ENCODE peak calls at places on chromosomes 12 and 14, in seven cellular contexts. One of them, this sample, is unnamed. For H3K9me3 and H3K4me1, the result is how much of the 10 kb centered on the place peaks cover.

GRCh38 chr14:41606249-41607118 is at the start of gene LRFN5:
- DNase-seq in CD4-positive, alpha-beta memory T cell: no peak
- DNase-seq in mucosa of descending colon: no peak
- DNase-seq in CD4-positive, CD25-positive, alpha-beta regulatory T cell: no peak
- DNase-seq in lung: peak
- DNase-seq in A673: peak
- DNase-seq in tibial artery: no peak
- DNase-seq in this sample: no peak

GRCh38 chr12:93050026-93050747 is 121.1 kb upstream of the EEA1 start:
- DNase-seq in A673: peak
- DNase-seq in tibial artery: no peak
- DNase-seq in lung: no peak
- DNase-seq in CD4-positive, alpha-beta memory T cell: no peak
- DNase-seq in CD4-positive, CD25-positive, alpha-beta regulatory T cell: no peak
- DNase-seq in mucosa of descending colon: no peak
- DNase-seq in this sample: no peak

GRCh38 chr14:69475194-69475818 is 9.2 kb upstream of the PLEKHD1 start:
- DNase-seq in CD4-positive, CD25-positive, alpha-beta regulatory T cell: no peak
- DNase-seq in A673: peak
- DNase-seq in CD4-positive, alpha-beta memory T cell: no peak
- DNase-seq in lung: no peak
- DNase-seq in mucosa of descending colon: no peak
- DNase-seq in tibial artery: no peak
- DNase-seq in this sample: no peak

GRCh38 chr12:597926-598568 is 65.2 kb downstream of the NINJ2 start:
- DNase-seq in lung: peak
- DNase-seq in A673: peak
- DNase-seq in tibial artery: no peak
- DNase-seq in CD4-positive, CD25-positive, alpha-beta regulatory T cell: no peak
- DNase-seq in mucosa of descending colon: no peak
- DNase-seq in CD4-positive, alpha-beta memory T cell: no peak
- DNase-seq in this sample: no peak

GRCh38 chr14:77003960-77004710 is 24.4 kb downstream of the IRF2BPL start:
- DNase-seq in mucosa of descending colon: no peak
- DNase-seq in A673: no peak
- DNase-seq in lung: peak
- DNase-seq in tibial artery: no peak
- DNase-seq in CD4-positive, alpha-beta memory T cell: no peak
- DNase-seq in CD4-positive, CD25-positive, alpha-beta regulatory T cell: no peak
- DNase-seq in this sample: no peak

GRCh38 chr14:31401369-31401932 is 18.9 kb downstream of the HEATR5A start:
- DNase-seq in mucosa of descending colon: no peak
- DNase-seq in CD4-positive, CD25-positive, alpha-beta regulatory T cell: no peak
- DNase-seq in CD4-positive, alpha-beta memory T cell: no peak
- DNase-seq in lung: no peak
- DNase-seq in tibial artery: no peak
- DNase-seq in A673: no peak
- DNase-seq in this sample: no peak

GRCh38 chr12:132824053-132824452 is 4.6 kb downstream of the GOLGA3 start:
- DNase-seq in tibial artery: no peak
- DNase-seq in CD4-positive, alpha-beta memory T cell: no peak
- DNase-seq in CD4-positive, CD25-positive, alpha-beta regulatory T cell: no peak
- DNase-seq in mucosa of descending colon: no peak
- DNase-seq in lung: no peak
- DNase-seq in A673: no peak
- DNase-seq in this sample: no peak

GRCh38 chr14:53247596-53248370 is 94.7 kb upstream of the DDHD1 start:
- DNase-seq in mucosa of descending colon: no peak
- DNase-seq in A673: no peak
- DNase-seq in lung: no peak
- DNase-seq in tibial artery: no peak
- DNase-seq in CD4-positive, CD25-positive, alpha-beta regulatory T cell: no peak
- DNase-seq in CD4-positive, alpha-beta memory T cell: no peak
- DNase-seq in this sample: no peak

GRCh38 chr14:64454671-64455070 is 10.6 kb upstream of the AKAP5 start:
- DNase-seq in CD4-positive, CD25-positive, alpha-beta regulatory T cell: no peak
- DNase-seq in lung: no peak
- DNase-seq in mucosa of descending colon: no peak
- DNase-seq in CD4-positive, alpha-beta memory T cell: no peak
- DNase-seq in A673: no peak
- DNase-seq in tibial artery: no peak
- DNase-seq in this sample: no peak

GRCh38 chr12:13094349-13094748 is 9.1 kb downstream of the GSG1 start:
- DNase-seq in A673: no peak
- DNase-seq in tibial artery: no peak
- DNase-seq in lung: no peak
- DNase-seq in mucosa of descending colon: no peak
- DNase-seq in CD4-positive, CD25-positive, alpha-beta regulatory T cell: no peak
- DNase-seq in CD4-positive, alpha-beta memory T cell: no peak
- DNase-seq in this sample: no peak

GRCh38 chr14:101113108-101113612 is 209.6 kb upstream of the RTL1 start:
- DNase-seq in lung: peak
- DNase-seq in A673: no peak
- DNase-seq in CD4-positive, CD25-positive, alpha-beta regulatory T cell: no peak
- DNase-seq in mucosa of descending colon: no peak
- DNase-seq in tibial artery: peak
- DNase-seq in CD4-positive, alpha-beta memory T cell: no peak
- DNase-seq in this sample: no peak

GRCh38 chr12:7017870-7018349 is 366 bp downstream of the LPCAT3 start:
- DNase-seq in tibial artery: no peak
- DNase-seq in CD4-positive, CD25-positive, alpha-beta regulatory T cell: no peak
- DNase-seq in mucosa of descending colon: peak
- DNase-seq in lung: no peak
- DNase-seq in A673: peak
- DNase-seq in CD4-positive, alpha-beta memory T cell: no peak
- DNase-seq in this sample: no peak

GRCh38 chr12:40921563-40922163 is 229.4 kb downstream of the CNTN1 start:
- DNase-seq in CD4-positive, CD25-positive, alpha-beta regulatory T cell: no peak
- DNase-seq in A673: peak
- DNase-seq in CD4-positive, alpha-beta memory T cell: no peak
- DNase-seq in mucosa of descending colon: no peak
- DNase-seq in lung: no peak
- DNase-seq in tibial artery: no peak
- DNase-seq in this sample: no peak

GRCh38 chr14:105889666-105890473 is 363.5 kb downstream of the TMEM121 start:
- DNase-seq in lung: no peak
- DNase-seq in A673: no peak
- DNase-seq in tibial artery: peak
- DNase-seq in CD4-positive, CD25-positive, alpha-beta regulatory T cell: no peak
- DNase-seq in CD4-positive, alpha-beta memory T cell: no peak
- DNase-seq in mucosa of descending colon: no peak
- DNase-seq in this sample: no peak

GRCh38 chr14:105894125-105894977 is 368.0 kb downstream of the TMEM121 start:
- DNase-seq in tibial artery: peak
- DNase-seq in A673: no peak
- DNase-seq in CD4-positive, CD25-positive, alpha-beta regulatory T cell: no peak
- DNase-seq in mucosa of descending colon: no peak
- DNase-seq in CD4-positive, alpha-beta memory T cell: no peak
- DNase-seq in lung: no peak
- DNase-seq in this sample: no peak

GRCh38 chr14:105891221-105891602 is 364.8 kb downstream of the TMEM121 start:
- DNase-seq in CD4-positive, alpha-beta memory T cell: no peak
- DNase-seq in CD4-positive, CD25-positive, alpha-beta regulatory T cell: no peak
- DNase-seq in lung: no peak
- DNase-seq in mucosa of descending colon: no peak
- DNase-seq in tibial artery: peak
- DNase-seq in A673: no peak
- DNase-seq in this sample: no peak

GRCh38 chr14:105890474-105891220 is 364.3 kb downstream of the TMEM121 start:
- DNase-seq in mucosa of descending colon: no peak
- DNase-seq in A673: no peak
- DNase-seq in CD4-positive, CD25-positive, alpha-beta regulatory T cell: no peak
- DNase-seq in tibial artery: peak
- DNase-seq in CD4-positive, alpha-beta memory T cell: no peak
- DNase-seq in lung: no peak
- DNase-seq in this sample: no peak

DNA sequence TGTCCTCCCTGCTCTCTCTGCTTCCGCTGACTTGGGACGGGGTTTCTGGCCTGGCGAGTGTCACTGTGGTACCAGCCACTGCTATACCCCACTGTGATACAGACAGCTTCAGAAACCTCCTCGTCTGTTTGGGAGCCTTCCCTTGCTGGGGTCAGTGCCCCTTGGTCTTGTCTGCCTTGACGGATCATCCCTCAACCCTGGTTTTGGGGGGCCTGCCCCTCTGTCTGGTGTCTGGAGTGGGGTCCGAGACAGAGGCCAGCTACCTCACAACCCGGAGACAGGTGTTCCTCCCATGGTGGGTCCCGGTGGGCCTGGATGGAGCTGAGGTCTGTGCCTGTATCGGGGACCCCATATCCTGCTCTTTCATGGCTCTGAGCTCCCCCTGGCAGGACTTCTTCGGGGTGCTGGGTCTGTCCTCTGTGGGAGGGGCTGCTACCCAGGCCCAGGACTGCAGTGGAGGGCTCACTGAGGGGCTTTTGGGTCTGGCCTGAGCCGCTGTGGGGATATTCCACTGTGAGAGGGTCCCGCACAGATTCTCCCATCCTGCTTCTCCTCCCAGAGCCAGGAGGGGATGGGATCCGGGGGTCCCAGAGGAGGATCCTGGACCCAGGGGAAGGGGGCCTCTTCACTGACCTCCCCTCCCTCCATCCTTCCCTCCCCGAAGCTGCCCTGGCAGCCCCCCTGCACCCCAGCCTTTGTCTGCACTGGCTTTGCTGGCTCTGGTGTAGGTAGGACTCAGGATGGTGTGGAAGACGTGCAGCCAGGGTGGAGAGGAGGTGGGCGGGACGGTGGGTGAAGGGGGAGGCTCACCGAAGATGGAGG is 365.5 kb downstream of the TMEM121 start:
- DNase-seq in CD4-positive, CD25-positive, alpha-beta regulatory T cell: no peak
- DNase-seq in A673: no peak
- DNase-seq in tibial artery: peak
- DNase-seq in CD4-positive, alpha-beta memory T cell: no peak
- DNase-seq in mucosa of descending colon: no peak
- DNase-seq in lung: no peak
- DNase-seq in this sample: no peak
- H3K9me3 ChIP-seq in CD4-positive, CD25-positive, alpha-beta regulatory T cell: under half
- H3K9me3 ChIP-seq in A673: under half
- H3K9me3 ChIP-seq in tibial artery: under half
- H3K9me3 ChIP-seq in CD4-positive, alpha-beta memory T cell: under half
- H3K9me3 ChIP-seq in mucosa of descending colon: under half
- H3K9me3 ChIP-seq in lung: under half
- H3K9me3 ChIP-seq in this sample: under half

DNA sequence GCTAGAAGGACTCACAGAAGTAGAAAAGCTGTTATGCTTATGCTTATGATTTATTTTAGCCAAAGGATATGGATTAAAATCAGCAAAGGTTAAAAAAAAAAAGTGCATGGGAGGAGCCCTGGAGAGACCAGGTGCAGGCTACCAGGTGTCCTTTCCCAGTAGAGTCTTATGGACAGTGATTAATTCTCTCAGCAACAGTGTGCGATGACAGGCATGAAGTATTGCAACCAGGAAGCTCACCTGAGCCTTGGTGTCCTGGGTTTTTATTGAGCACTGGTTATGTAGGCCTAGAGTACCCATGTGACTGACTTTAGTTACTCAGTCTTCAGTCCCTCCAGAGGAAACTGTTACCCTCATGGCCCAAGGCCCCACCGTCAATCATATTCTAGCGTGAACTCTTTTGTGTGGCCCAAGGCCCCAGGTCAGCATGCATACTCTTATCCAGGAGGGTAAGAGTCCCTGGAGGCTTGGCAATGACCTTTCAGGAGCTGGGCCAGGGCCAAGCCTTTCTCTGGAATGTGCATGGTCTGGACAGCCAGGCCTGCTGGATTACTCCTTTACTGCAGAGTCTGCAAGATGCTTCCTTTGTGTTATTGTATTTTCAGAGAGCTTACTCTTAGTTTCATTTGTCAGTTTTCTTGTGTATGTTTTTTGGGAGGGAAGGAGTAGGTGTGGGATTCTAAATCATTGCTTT is 69.6 kb upstream of the RD3L start:
- DNase-seq in mucosa of descending colon: no peak
- DNase-seq in A673: no peak
- DNase-seq in lung: peak
- DNase-seq in CD4-positive, alpha-beta memory T cell: no peak
- DNase-seq in tibial artery: no peak
- DNase-seq in CD4-positive, CD25-positive, alpha-beta regulatory T cell: no peak
- DNase-seq in this sample: no peak
- H3K4me1 ChIP-seq in mucosa of descending colon: under half
- H3K4me1 ChIP-seq in A673: under half
- H3K4me1 ChIP-seq in lung: under half
- H3K4me1 ChIP-seq in CD4-positive, alpha-beta memory T cell: under half
- H3K4me1 ChIP-seq in tibial artery: under half
- H3K4me1 ChIP-seq in CD4-positive, CD25-positive, alpha-beta regulatory T cell: under half
- H3K4me1 ChIP-seq in this sample: under half

GRCh38 chr12:47818007-47818376 is 1.7 kb downstream of the HDAC7 start:
- DNase-seq in A673: no peak
- DNase-seq in mucosa of descending colon: no peak
- DNase-seq in tibial artery: no peak
- DNase-seq in CD4-positive, CD25-positive, alpha-beta regulatory T cell: no peak
- DNase-seq in lung: no peak
- DNase-seq in CD4-positive, alpha-beta memory T cell: no peak
- DNase-seq in this sample: no peak

GRCh38 chr12:47817272-47818006 is 2.3 kb downstream of the HDAC7 start:
- DNase-seq in lung: no peak
- DNase-seq in tibial artery: no peak
- DNase-seq in CD4-positive, CD25-positive, alpha-beta regulatory T cell: no peak
- DNase-seq in CD4-positive, alpha-beta memory T cell: no peak
- DNase-seq in A673: no peak
- DNase-seq in mucosa of descending colon: no peak
- DNase-seq in this sample: no peak

GRCh38 chr12:47814539-47815170 is 5.0 kb downstream of the HDAC7 start:
- DNase-seq in lung: no peak
- DNase-seq in tibial artery: no peak
- DNase-seq in CD4-positive, alpha-beta memory T cell: no peak
- DNase-seq in mucosa of descending colon: no peak
- DNase-seq in CD4-positive, CD25-positive, alpha-beta regulatory T cell: no peak
- DNase-seq in A673: no peak
- DNase-seq in this sample: no peak

GRCh38 chr12:47818382-47818700 is 1.4 kb downstream of the HDAC7 start:
- DNase-seq in mucosa of descending colon: no peak
- DNase-seq in tibial artery: no peak
- DNase-seq in A673: no peak
- DNase-seq in lung: no peak
- DNase-seq in CD4-positive, alpha-beta memory T cell: no peak
- DNase-seq in CD4-positive, CD25-positive, alpha-beta regulatory T cell: no peak
- DNase-seq in this sample: no peak

GRCh38 chr12:47816646-47817271 is 2.9 kb downstream of the HDAC7 start:
- DNase-seq in tibial artery: no peak
- DNase-seq in CD4-positive, alpha-beta memory T cell: no peak
- DNase-seq in CD4-positive, CD25-positive, alpha-beta regulatory T cell: no peak
- DNase-seq in mucosa of descending colon: no peak
- DNase-seq in lung: no peak
- DNase-seq in A673: no peak
- DNase-seq in this sample: no peak
- H3K4me3 ChIP-seq in tibial artery: peak
- H3K4me3 ChIP-seq in CD4-positive, alpha-beta memory T cell: no peak
- H3K4me3 ChIP-seq in CD4-positive, CD25-positive, alpha-beta regulatory T cell: peak
- H3K4me3 ChIP-seq in mucosa of descending colon: no peak
- H3K4me3 ChIP-seq in lung: peak
- H3K4me3 ChIP-seq in A673: no peak
- H3K4me3 ChIP-seq in this sample: peak

DNA sequence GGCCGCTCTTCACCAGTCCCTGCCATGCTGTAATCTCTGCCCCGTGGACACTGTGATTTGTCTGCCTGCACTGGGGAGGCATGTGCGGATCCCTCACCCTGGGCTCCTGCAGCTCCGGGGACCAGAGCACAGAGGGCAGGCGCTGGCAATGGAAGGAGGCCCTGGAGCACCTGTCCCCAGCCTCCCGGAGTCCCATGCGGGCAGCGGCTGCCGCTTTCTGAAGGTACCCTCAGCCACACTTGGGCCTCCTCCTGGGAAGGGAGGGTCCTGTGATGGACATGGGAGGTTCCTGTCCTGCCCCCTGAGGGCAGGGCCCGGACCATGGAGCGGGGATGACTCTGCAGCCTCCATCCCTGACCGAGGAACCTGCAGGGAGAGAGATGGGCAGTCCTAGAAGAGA is 297.4 kb upstream of the SFSWAP start:
- DNase-seq in lung: no peak
- DNase-seq in CD4-positive, alpha-beta memory T cell: no peak
- DNase-seq in CD4-positive, CD25-positive, alpha-beta regulatory T cell: no peak
- DNase-seq in A673: no peak
- DNase-seq in mucosa of descending colon: no peak
- DNase-seq in tibial artery: no peak
- DNase-seq in this sample: no peak
- H3K9me3 ChIP-seq in lung: under half
- H3K9me3 ChIP-seq in CD4-positive, alpha-beta memory T cell: under half
- H3K9me3 ChIP-seq in CD4-positive, CD25-positive, alpha-beta regulatory T cell: under half
- H3K9me3 ChIP-seq in A673: under half
- H3K9me3 ChIP-seq in mucosa of descending colon: under half
- H3K9me3 ChIP-seq in tibial artery: under half
- H3K9me3 ChIP-seq in this sample: under half